ENCODE peak calls at places on chromosomes 12 and 14, in five cellular contexts. One of them, this sample, is unnamed.

GRCh38 chr14:79510659-79511058 is 700.6 kb downstream of the DIO2 start:
- DNase-seq in right atrium auricular region: no peak
- DNase-seq in T-cell: no peak
- DNase-seq in erythroblast: no peak
- DNase-seq in LoVo: no peak
- DNase-seq in this sample: no peak

GRCh38 chr14:69048456-69048855 is 69.4 kb upstream of the ACTN1 start:
- DNase-seq in right atrium auricular region: no peak
- DNase-seq in LoVo: no peak
- DNase-seq in erythroblast: peak
- DNase-seq in T-cell: no peak
- DNase-seq in this sample: no peak

GRCh38 chr14:53011053-53011462 is 60.2 kb upstream of the FERMT2 start:
- DNase-seq in erythroblast: no peak
- DNase-seq in LoVo: peak
- DNase-seq in right atrium auricular region: peak
- DNase-seq in T-cell: no peak
- DNase-seq in this sample: peak

GRCh38 chr14:23865502-23865901 is 88.1 kb upstream of the DHRS4 start:
- DNase-seq in erythroblast: no peak
- DNase-seq in LoVo: no peak
- DNase-seq in right atrium auricular region: no peak
- DNase-seq in T-cell: no peak
- DNase-seq in this sample: no peak

GRCh38 chr14:86462193-86462592 is 932.2 kb downstream of the FLRT2 start:
- DNase-seq in LoVo: no peak
- DNase-seq in right atrium auricular region: no peak
- DNase-seq in T-cell: no peak
- DNase-seq in erythroblast: peak
- DNase-seq in this sample: no peak

GRCh38 chr12:54016478-54016964 is 7.7 kb downstream of the HOXC8 start:
- DNase-seq in LoVo: peak
- DNase-seq in T-cell: no peak
- DNase-seq in erythroblast: no peak
- DNase-seq in right atrium auricular region: no peak
- DNase-seq in this sample: no peak

GRCh38 chr12:130008241-130008640 is 104.4 kb upstream of the TMEM132D start:
- DNase-seq in T-cell: no peak
- DNase-seq in LoVo: no peak
- DNase-seq in right atrium auricular region: no peak
- DNase-seq in erythroblast: no peak
- DNase-seq in this sample: no peak

GRCh38 chr12:11949738-11950403 is 120.9 kb upstream of the BCL2L14 start:
- DNase-seq in T-cell: no peak
- DNase-seq in erythroblast: no peak
- DNase-seq in LoVo: no peak
- DNase-seq in right atrium auricular region: no peak
- DNase-seq in this sample: no peak

GRCh38 chr14:60254176-60254575 is 5.2 kb downstream of the PPM1A start:
- DNase-seq in right atrium auricular region: no peak
- DNase-seq in erythroblast: peak
- DNase-seq in LoVo: peak
- DNase-seq in T-cell: no peak
- DNase-seq in this sample: no peak

GRCh38 chr12:92007787-92008186 is 137.9 kb downstream of the BTG1 start:
- DNase-seq in right atrium auricular region: no peak
- DNase-seq in LoVo: no peak
- DNase-seq in T-cell: no peak
- DNase-seq in erythroblast: no peak
- DNase-seq in this sample: no peak

GRCh38 chr12:19031032-19031431 is 98.5 kb upstream of the PLEKHA5 start:
- DNase-seq in erythroblast: no peak
- DNase-seq in T-cell: no peak
- DNase-seq in right atrium auricular region: no peak
- DNase-seq in LoVo: peak
- DNase-seq in this sample: no peak

GRCh38 chr12:3882896-3883564 is 9.8 kb upstream of the PARP11 start:
- DNase-seq in erythroblast: peak
- DNase-seq in LoVo: no peak
- DNase-seq in T-cell: no peak
- DNase-seq in right atrium auricular region: no peak
- DNase-seq in this sample: no peak

GRCh38 chr12:69210661-69211060 is 28.7 kb upstream of the CPSF6 start:
- DNase-seq in erythroblast: no peak
- DNase-seq in LoVo: no peak
- DNase-seq in right atrium auricular region: no peak
- DNase-seq in T-cell: no peak
- DNase-seq in this sample: no peak

GRCh38 chr14:34078117-34078743 is 127.4 kb upstream of the EGLN3 start:
- DNase-seq in T-cell: no peak
- DNase-seq in LoVo: no peak
- DNase-seq in right atrium auricular region: no peak
- DNase-seq in erythroblast: no peak
- DNase-seq in this sample: no peak

GRCh38 chr14:92747701-92748258 is 647 bp downstream of the LGMN start:
- DNase-seq in T-cell: no peak
- DNase-seq in right atrium auricular region: no peak
- DNase-seq in LoVo: peak
- DNase-seq in erythroblast: no peak
- DNase-seq in this sample: no peak

GRCh38 chr14:37985826-37986470 is 221.8 kb upstream of the SSTR1 start:
- DNase-seq in LoVo: peak
- DNase-seq in erythroblast: peak
- DNase-seq in T-cell: peak
- DNase-seq in right atrium auricular region: no peak
- DNase-seq in this sample: no peak

GRCh38 chr14:31204593-31205534 is 2.7 kb downstream of the HECTD1 start:
- DNase-seq in LoVo: no peak
- DNase-seq in erythroblast: peak
- DNase-seq in right atrium auricular region: no peak
- DNase-seq in T-cell: no peak
- DNase-seq in this sample: no peak

GRCh38 chr12:122366685-122367475 is 55.6 kb downstream of the CLIP1 start:
- DNase-seq in erythroblast: peak
- DNase-seq in T-cell: no peak
- DNase-seq in LoVo: peak
- DNase-seq in right atrium auricular region: peak
- DNase-seq in this sample: no peak

GRCh38 chr14:20855652-20856291 is 35.4 kb upstream of the RNASE3 start:
- DNase-seq in T-cell: peak
- DNase-seq in LoVo: peak
- DNase-seq in erythroblast: peak
- DNase-seq in right atrium auricular region: peak
- DNase-seq in this sample: peak

GRCh38 chr14:52355526-52355925 is 41.4 kb downstream of the PTGER2 start:
- DNase-seq in T-cell: no peak
- DNase-seq in right atrium auricular region: no peak
- DNase-seq in erythroblast: no peak
- DNase-seq in LoVo: no peak
- DNase-seq in this sample: no peak

GRCh38 chr12:11780521-11781101 is 131.1 kb downstream of the ETV6 start:
- DNase-seq in LoVo: no peak
- DNase-seq in T-cell: no peak
- DNase-seq in erythroblast: no peak
- DNase-seq in right atrium auricular region: no peak
- DNase-seq in this sample: no peak

GRCh38 chr12:123983822-123984485 is 10.9 kb downstream of the ZNF664 start:
- DNase-seq in LoVo: peak
- DNase-seq in right atrium auricular region: no peak
- DNase-seq in erythroblast: peak
- DNase-seq in T-cell: peak
- DNase-seq in this sample: peak

GRCh38 chr12:1929985-1930815 is 11.7 kb upstream of the CACNA2D4 start:
- DNase-seq in LoVo: no peak
- DNase-seq in T-cell: no peak
- DNase-seq in erythroblast: no peak
- DNase-seq in right atrium auricular region: peak
- DNase-seq in this sample: peak

GRCh38 chr12:39365364-39366001 is 77.4 kb downstream of the KIF21A start:
- DNase-seq in erythroblast: no peak
- DNase-seq in T-cell: no peak
- DNase-seq in LoVo: no peak
- DNase-seq in right atrium auricular region: no peak
- DNase-seq in this sample: no peak

GRCh38 chr14:100292776-100293461 is 13.3 kb downstream of the SLC25A29 start:
- DNase-seq in LoVo: no peak
- DNase-seq in right atrium auricular region: no peak
- DNase-seq in erythroblast: no peak
- DNase-seq in T-cell: no peak
- DNase-seq in this sample: no peak

GRCh38 chr12:59823535-59823934 is 227.7 kb downstream of the SLC16A7 start:
- DNase-seq in T-cell: no peak
- DNase-seq in LoVo: no peak
- DNase-seq in erythroblast: no peak
- DNase-seq in right atrium auricular region: no peak
- DNase-seq in this sample: no peak

GRCh38 chr12:101792046-101792931 is 38.5 kb downstream of the GNPTAB start:
- DNase-seq in T-cell: no peak
- DNase-seq in LoVo: no peak
- DNase-seq in right atrium auricular region: no peak
- DNase-seq in erythroblast: peak
- DNase-seq in this sample: no peak

GRCh38 chr12:128114485-128114884 is 152.5 kb upstream of the TMEM132C start:
- DNase-seq in erythroblast: no peak
- DNase-seq in LoVo: no peak
- DNase-seq in T-cell: no peak
- DNase-seq in right atrium auricular region: no peak
- DNase-seq in this sample: no peak

This sample was measured in ureter.